ENCODE peak calls at places on chromosomes 2 and 18, in ten cellular contexts. F is AG04450, T is lower leg skin, I is K562, H is cardiac muscle cell, Y is neural progenitor cell, X is tibial nerve, E is lower lobe of right lung, K is pancreas, M is fibroblast of pulmonary artery. B is an unnamed sample.

GRCh38 chr2:180012523-180012922 is 5.4 kb upstream of the CWC22 start:
- DNase-seq in F (peak; percentile 27), T (no peak), I (no peak), H (peak; percentile 71), Y (no peak), X (no peak), E (no peak), K (no peak), M (peak; percentile 84), B (no peak)

GRCh38 chr2:7924033-7924762 is 757.7 kb upstream of the ID2 start:
- DNase-seq in F (no peak), T (no peak), I (no peak), H (no peak), Y (no peak), X (no peak), E (no peak), K (no peak), M (no peak), B (no peak)

GRCh38 chr2:54955674-54956391 is 94.4 kb downstream of the RTN4 start:
- DNase-seq in F (no peak), T (no peak), I (peak; percentile 90), H (peak; percentile 35), Y (no peak), X (no peak), E (no peak), K (no peak), M (no peak), B (no peak)

GRCh38 chr2:172710584-172711024 is 25.0 kb upstream of the RAPGEF4 start:
- DNase-seq in F (peak; percentile 74), T (no peak), I (peak; percentile 37), H (peak; percentile 56), Y (peak; percentile 47), X (no peak), E (no peak), K (no peak), M (peak; percentile 56), B (no peak)

GRCh38 chr2:121263996-121264715 is 20.8 kb downstream of the TFCP2L1 start:
- DNase-seq in F (no peak), T (no peak), I (no peak), H (no peak), Y (no peak), X (no peak), E (no peak), K (no peak), M (no peak), B (no peak)

GRCh38 chr18:28281400-28281799 is 104.5 kb upstream of the CDH2 start:
- DNase-seq in F (no peak), T (no peak), I (no peak), H (no peak), Y (no peak), X (no peak), E (no peak), K (no peak), M (no peak), B (no peak)

GRCh38 chr2:241728627-241729026 is 5.8 kb upstream of the D2HGDH start:
- DNase-seq in F (no peak), T (no peak), I (no peak), H (peak; percentile 20), Y (no peak), X (no peak), E (peak; percentile 41), K (no peak), M (no peak), B (no peak)

GRCh38 chr2:211816739-211817138 is 721.9 kb downstream of the ERBB4 start:
- DNase-seq in F (no peak), T (no peak), I (no peak), H (no peak), Y (no peak), X (no peak), E (no peak), K (no peak), M (no peak), B (no peak)

GRCh38 chr2:65053199-65053598 is 3.0 kb upstream of the CEP68 start:
- DNase-seq in F (no peak), T (no peak), I (no peak), H (no peak), Y (no peak), X (no peak), E (no peak), K (no peak), M (no peak), B (no peak)

GRCh38 chr18:59005266-59005665 is 134.4 kb upstream of the SEC11C start:
- DNase-seq in F (no peak), T (no peak), I (no peak), H (peak; percentile 92), Y (no peak), X (no peak), E (no peak), K (no peak), M (peak; percentile 91), B (no peak)

GRCh38 chr18:35267809-35268208 is 22.2 kb downstream of the ZSCAN30 start:
- DNase-seq in F (no peak), T (no peak), I (no peak), H (no peak), Y (no peak), X (no peak), E (peak; percentile 60), K (peak; percentile 35), M (no peak), B (no peak)

GRCh38 chr2:45273412-45274189 is 264.3 kb upstream of the SIX2 start:
- DNase-seq in F (no peak), T (no peak), I (no peak), H (no peak), Y (no peak), X (no peak), E (no peak), K (peak; percentile 50), M (no peak), B (peak; percentile 83)

GRCh38 chr2:115165529-115166109 is 723.2 kb downstream of the DPP10 start:
- DNase-seq in F (no peak), T (no peak), I (peak; percentile 28), H (peak; percentile 44), Y (peak; percentile 61), X (no peak), E (no peak), K (peak; percentile 25), M (peak; percentile 53), B (peak; percentile 19)

DNA sequence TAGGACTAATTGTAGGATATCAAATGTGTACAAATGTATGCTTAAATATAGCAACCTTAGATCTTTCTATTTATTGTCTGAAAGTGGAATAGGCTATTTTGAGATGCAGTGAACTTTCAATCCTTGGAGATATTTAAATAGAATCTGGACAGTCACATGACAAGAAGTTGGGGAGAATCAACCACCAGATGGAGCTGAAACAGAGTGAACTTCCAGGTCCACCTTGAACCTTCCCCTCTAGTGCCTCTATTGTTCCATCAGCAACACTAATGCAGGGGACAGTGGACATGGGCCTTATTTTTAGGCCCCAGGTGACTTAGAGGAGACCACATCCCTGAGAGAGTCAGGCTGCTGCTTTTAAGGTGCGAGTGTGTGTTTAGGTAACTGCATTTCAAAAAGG is 37.0 kb upstream of the CRIM1 start:
- DNase-seq in F (no peak), T (no peak), I (no peak), H (peak; percentile 5), Y (no peak), X (no peak), E (no peak), K (no peak), M (peak; percentile 17), B (no peak)
- TF ChIP-seq CTCF in F (peak; percentile 7), T (no peak), I (no peak), H (no peak), Y (no peak), X (no peak), E (no peak), K (no peak), M (no peak), B (no peak)

DNA sequence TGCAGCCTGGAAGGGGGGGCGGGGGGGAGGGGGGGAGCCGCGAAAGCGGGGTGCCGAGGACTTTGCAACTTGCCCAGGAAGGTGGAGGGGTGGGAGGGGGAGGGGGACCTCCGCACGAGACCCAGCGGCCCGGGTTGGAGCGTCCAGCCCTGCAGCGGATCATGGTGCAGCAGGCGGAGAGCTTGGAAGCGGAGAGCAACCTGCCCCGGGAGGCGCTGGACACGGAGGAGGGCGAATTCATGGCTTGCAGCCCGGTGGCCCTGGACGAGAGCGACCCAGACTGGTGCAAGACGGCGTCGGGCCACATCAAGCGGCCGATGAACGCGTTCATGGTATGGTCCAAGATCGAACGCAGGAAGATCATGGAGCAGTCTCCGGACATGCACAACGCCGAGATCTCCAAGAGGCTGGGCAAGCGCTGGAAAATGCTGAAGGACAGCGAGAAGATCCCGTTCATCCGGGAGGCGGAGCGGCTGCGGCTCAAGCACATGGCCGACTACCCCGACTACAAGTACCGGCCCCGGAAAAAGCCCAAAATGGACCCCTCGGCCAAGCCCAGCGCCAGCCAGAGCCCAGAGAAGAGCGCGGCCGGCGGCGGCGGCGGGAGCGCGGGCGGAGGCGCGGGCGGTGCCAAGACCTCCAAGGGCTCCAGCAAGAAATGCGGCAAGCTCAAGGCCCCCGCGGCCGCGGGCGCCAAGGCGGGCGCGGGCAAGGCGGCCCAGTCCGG is 540 bp downstream of the SOX11 start:
- DNase-seq in F (no peak), T (no peak), I (no peak), H (peak; percentile 21), Y (no peak), X (no peak), E (no peak), K (no peak), M (peak; percentile 7), B (no peak)
- H3K4me3 ChIP-seq in F (peak overlapping the region; percentile 78), T (no peak overlapping the region), I (no peak overlapping the region), H (peak overlapping the region; percentile 91), Y (peak overlapping the region; percentile 96), X (no peak overlapping the region), E (no peak overlapping the region), K (no peak overlapping the region), M (peak overlapping the region; percentile 36), B (peak overlapping the region; percentile 43)

GRCh38 chr2:142603761-142604160 is 273.7 kb upstream of the KYNU start:
- DNase-seq in F (no peak), T (no peak), I (no peak), H (no peak), Y (no peak), X (no peak), E (no peak), K (no peak), M (peak; percentile 18), B (no peak)
- TF ChIP-seq CTCF in F (peak; percentile 16), T (no peak), I (no peak), H (no peak), Y (peak; percentile 35), X (no peak), E (no peak), K (no peak), M (peak; percentile 15), B (peak; percentile 28)

GRCh38 chr2:239313776-239314175 is 87.0 kb downstream of the HDAC4 start:
- DNase-seq in F (no peak), T (no peak), I (no peak), H (no peak), Y (no peak), X (no peak), E (peak; percentile 28), K (no peak), M (no peak), B (no peak)

GRCh38 chr2:239312081-239312501 is 88.7 kb downstream of the HDAC4 start:
- DNase-seq in F (no peak), T (no peak), I (no peak), H (no peak), Y (no peak), X (no peak), E (no peak), K (no peak), M (no peak), B (no peak)

GRCh38 chr2:239313251-239313650 is 87.6 kb downstream of the HDAC4 start:
- DNase-seq in F (no peak), T (no peak), I (no peak), H (no peak), Y (no peak), X (no peak), E (peak; percentile 9), K (no peak), M (no peak), B (no peak)

GRCh38 chr2:239311132-239312040 is 89.4 kb downstream of the HDAC4 start:
- DNase-seq in F (no peak), T (no peak), I (no peak), H (no peak), Y (no peak), X (no peak), E (peak; percentile 80), K (no peak), M (peak; percentile 28), B (peak; percentile 17)

GRCh38 chr2:239312741-239313246 is 88.0 kb downstream of the HDAC4 start:
- DNase-seq in F (no peak), T (no peak), I (no peak), H (no peak), Y (no peak), X (no peak), E (peak; percentile 40), K (no peak), M (no peak), B (no peak)
- H3K4me3 ChIP-seq in F (no peak overlapping the region), T (no peak overlapping the region), I (no peak overlapping the region), H (no peak overlapping the region), Y (no peak overlapping the region), X (no peak overlapping the region), E (no peak overlapping the region), K (no peak overlapping the region), M (no peak overlapping the region), B (no peak overlapping the region)

B was measured in LNCaP clone FGC.